ENCODE peak calls at places on chromosomes 12 and 14, in eight cellular contexts. X, Z, G, V, N, C, P and F are unnamed samples.

GRCh38 chr12:111761706-111762105 is 5.0 kb upstream of the ALDH2 start:
- DNase-seq in N (no peak), V (no peak), P (no peak), C (no peak), G (no peak), Z (no peak), X (no peak), F (no peak)

GRCh38 chr12:107287436-107288413 is 194.4 kb upstream of the CRY1 start:
- DNase-seq in N (no peak), P (no peak), V (no peak), C (no peak), X (no peak), Z (no peak), G (no peak), F (no peak)

GRCh38 chr12:29521951-29522350 is 24.5 kb upstream of the OVCH1 start:
- DNase-seq in V (no peak), G (no peak), X (no peak), N (no peak), C (no peak), Z (no peak), P (no peak), F (no peak)

GRCh38 chr12:4084631-4085030 is 188.9 kb upstream of the CCND2 start:
- DNase-seq in X (no peak), P (no peak), Z (no peak), V (no peak), G (no peak), C (no peak), N (no peak), F (peak)

GRCh38 chr14:29518335-29518734 is 409.3 kb downstream of the PRKD1 start:
- DNase-seq in P (no peak), X (no peak), Z (no peak), C (peak), N (no peak), V (no peak), G (no peak), F (no peak)

GRCh38 chr12:1812650-1813302 is 7.6 kb upstream of the LRTM2 start:
- DNase-seq in P (no peak), G (no peak), C (no peak), V (no peak), Z (no peak), N (no peak), X (no peak), F (no peak)

GRCh38 chr14:100215330-100215885 is 23.5 kb upstream of the YY1 start:
- DNase-seq in Z (no peak), X (no peak), N (no peak), V (no peak), G (no peak), P (no peak), C (no peak), F (no peak)

GRCh38 chr12:254912-255311 is 7.7 kb downstream of the SLC6A13 start:
- DNase-seq in Z (no peak), G (no peak), C (no peak), V (no peak), X (no peak), P (no peak), N (no peak), F (no peak)

GRCh38 chr12:100450726-100451125 is 22.9 kb upstream of the NR1H4 start:
- DNase-seq in C (no peak), G (no peak), P (no peak), X (no peak), N (no peak), V (no peak), Z (no peak), F (no peak)

GRCh38 chr12:62843714-62844113 is 91.2 kb downstream of the PPM1H start:
- DNase-seq in G (no peak), X (no peak), Z (no peak), V (no peak), N (no peak), P (no peak), C (no peak), F (no peak)

GRCh38 chr14:102320671-102321455 is 1.3 kb downstream of the ZNF839 start:
- DNase-seq in N (no peak), X (no peak), Z (no peak), G (no peak), P (no peak), V (no peak), C (no peak), F (no peak)

GRCh38 chr14:61140872-61141271 is 140.3 kb downstream of the TMEM30B start:
- DNase-seq in V (no peak), C (no peak), X (no peak), P (no peak), N (no peak), Z (no peak), G (no peak), F (no peak)

GRCh38 chr12:125114365-125115141 is 49.3 kb downstream of the AACS start:
- DNase-seq in Z (no peak), C (no peak), N (no peak), G (no peak), P (no peak), V (no peak), X (no peak), F (no peak)

GRCh38 chr14:50399251-50400032 is 2.8 kb upstream of the CDKL1 start:
- DNase-seq in X (no peak), C (no peak), Z (no peak), P (peak), V (peak), N (peak), G (no peak), F (peak)